ENCODE peak calls at places on chromosomes 3 and 15, in ten cellular contexts. Z, X, T, L, G, P, O, I, R and F are unnamed samples.

GRCh38 chr15:91520848-91521247 is 332.7 kb upstream of the SLCO3A1 start:
- DNase-seq in O (no peak), T (no peak), I (no peak), L (no peak), R (no peak), G (no peak), P (no peak), Z (no peak), X (no peak), F (no peak)

GRCh38 chr3:186930639-186931486 is 537 bp downstream of the ST6GAL1 start:
- DNase-seq in T (no peak), L (peak; percentile 86), X (no peak), Z (peak; percentile 33), P (peak; percentile 62), R (peak; percentile 11), O (peak; percentile 84), G (peak; percentile 39), I (peak; percentile 74), F (peak; percentile 90)

GRCh38 chr3:173913397-173913796 is 515.9 kb downstream of the NLGN1 start:
- DNase-seq in G (no peak), Z (no peak), I (no peak), L (no peak), P (no peak), T (no peak), X (peak; percentile 35), R (no peak), O (peak; percentile 89), F (no peak)

GRCh38 chr3:38173834-38174418 is 8.6 kb downstream of the OXSR1 start:
- DNase-seq in O (no peak), P (no peak), X (no peak), G (no peak), R (no peak), L (no peak), I (no peak), Z (no peak), T (no peak), F (peak; percentile 45)

GRCh38 chr15:75620776-75621536 is 4.6 kb downstream of the SNUPN start:
- DNase-seq in Z (no peak), I (peak; percentile 56), R (no peak), O (no peak), X (no peak), G (peak; percentile 41), P (peak; percentile 68), T (no peak), L (no peak), F (no peak)

GRCh38 chr3:144840866-144841265 is 869.2 kb downstream of the DIPK2A start:
- DNase-seq in G (no peak), R (no peak), T (no peak), Z (no peak), I (no peak), L (no peak), O (no peak), X (no peak), P (peak; percentile 2), F (no peak)

GRCh38 chr15:81789403-81789802 is 256.4 kb downstream of the MEX3B start:
- DNase-seq in L (no peak), R (no peak), Z (no peak), O (no peak), I (no peak), P (no peak), G (no peak), T (no peak), X (no peak), F (no peak)

GRCh38 chr15:84598250-84598649 is 2.6 kb upstream of the ZSCAN2 start:
- DNase-seq in R (no peak), P (no peak), O (no peak), G (no peak), L (peak; percentile 44), I (no peak), Z (no peak), X (peak; percentile 12), T (no peak), F (peak; percentile 80)

GRCh38 chr15:81338422-81339007 is 14.6 kb upstream of the STARD5 start:
- DNase-seq in R (no peak), G (peak; percentile 23), Z (no peak), I (no peak), P (peak; percentile 87), T (no peak), X (no peak), O (no peak), L (no peak), F (no peak)

GRCh38 chr15:68674975-68675374 is 96.2 kb downstream of the CORO2B start:
- DNase-seq in Z (no peak), G (no peak), R (no peak), T (no peak), X (no peak), P (no peak), I (no peak), L (no peak), O (no peak), F (peak; percentile 48)

GRCh38 chr3:47713655-47714054 is 68.0 kb downstream of the SMARCC1 start:
- DNase-seq in R (no peak), I (no peak), T (no peak), L (no peak), Z (no peak), G (no peak), O (no peak), X (no peak), P (no peak), F (no peak)

GRCh38 chr3:42790714-42791229 is 13.5 kb downstream of the HIGD1A start:
- DNase-seq in X (no peak), Z (no peak), R (no peak), P (no peak), I (no peak), T (no peak), G (no peak), O (no peak), L (no peak), F (no peak)

GRCh38 chr3:103532986-103533385 is 1098.2 kb downstream of the ZPLD1 start:
- DNase-seq in O (no peak), X (no peak), R (no peak), L (no peak), Z (no peak), T (no peak), I (no peak), P (no peak), G (no peak), F (no peak)

GRCh38 chr3:127448671-127449070 is 141.9 kb downstream of the TPRA1 start:
- DNase-seq in Z (no peak), G (no peak), I (no peak), P (no peak), T (peak; percentile 2), R (no peak), X (no peak), L (no peak), O (no peak), F (no peak)

GRCh38 chr3:14141602-14142315 is 16.9 kb downstream of the TMEM43 start:
- DNase-seq in O (peak; percentile 21), G (no peak), Z (no peak), R (no peak), I (no peak), X (no peak), P (no peak), T (no peak), L (peak; percentile 19), F (no peak)

GRCh38 chr3:7913283-7913682 is 588.3 kb upstream of the LMCD1 start:
- DNase-seq in G (no peak), I (no peak), L (no peak), O (no peak), R (no peak), T (no peak), Z (no peak), X (no peak), P (no peak), F (no peak)

GRCh38 chr3:177569823-177570657 is 372.8 kb upstream of the TBL1XR1 start:
- DNase-seq in P (no peak), Z (no peak), X (no peak), R (no peak), I (no peak), T (no peak), L (no peak), O (no peak), G (no peak), F (no peak)

GRCh38 chr3:28103871-28104270 is 137.5 kb upstream of the CMC1 start:
- DNase-seq in Z (no peak), L (no peak), G (no peak), O (no peak), T (no peak), X (no peak), I (no peak), R (no peak), P (no peak), F (no peak)

GRCh38 chr15:39213385-39213840 is 367.5 kb upstream of the THBS1 start:
- DNase-seq in P (peak; percentile 96), T (peak; percentile 31), I (peak; percentile 71), X (peak; percentile 13), G (peak; percentile 26), O (peak; percentile 94), Z (no peak), L (no peak), R (peak; percentile 69), F (no peak)

GRCh38 chr15:49380912-49381311 is 42.1 kb upstream of the FGF7 start:
- DNase-seq in R (no peak), P (no peak), O (no peak), L (no peak), G (no peak), T (no peak), I (no peak), X (no peak), Z (no peak), F (no peak)

GRCh38 chr3:105967117-105967516 is 98.3 kb upstream of the CBLB start:
- DNase-seq in R (peak; percentile 72), G (peak; percentile 51), O (no peak), P (peak; percentile 67), X (no peak), Z (no peak), I (no peak), T (no peak), L (no peak), F (no peak)

GRCh38 chr3:187739125-187739560 is 6.1 kb downstream of the BCL6 start:
- DNase-seq in R (no peak), X (no peak), Z (peak; percentile 17), I (no peak), L (no peak), O (no peak), T (no peak), G (no peak), P (no peak), F (no peak)

GRCh38 chr3:66812126-66812525 is 186.0 kb upstream of the KBTBD8 start:
- DNase-seq in T (no peak), I (no peak), P (peak; percentile 33), R (no peak), G (no peak), X (no peak), Z (no peak), O (no peak), L (no peak), F (peak; percentile 23)

GRCh38 chr3:129276385-129276784 is 2.3 kb upstream of the HMCES start:
- DNase-seq in Z (no peak), X (no peak), R (no peak), O (no peak), P (no peak), I (no peak), T (no peak), G (no peak), L (no peak), F (peak; percentile 95)

GRCh38 chr3:124149774-124150173 is 157.8 kb upstream of the ROPN1 start:
- DNase-seq in T (no peak), I (no peak), Z (no peak), P (no peak), O (no peak), R (no peak), G (no peak), L (no peak), X (no peak), F (no peak)

GRCh38 chr3:46561951-46562350 is 4.2 kb downstream of the LRRC2 start:
- DNase-seq in X (no peak), I (no peak), P (no peak), O (no peak), Z (no peak), R (no peak), T (no peak), G (no peak), L (no peak), F (peak; percentile 13)

GRCh38 chr3:31693346-31693745 is 160.6 kb downstream of the STT3B start:
- DNase-seq in T (no peak), R (no peak), L (no peak), O (no peak), X (no peak), P (no peak), G (no peak), I (no peak), Z (no peak), F (no peak)

GRCh38 chr3:134640872-134641470 is 9.9 kb downstream of the KY start:
- DNase-seq in I (no peak), Z (no peak), O (peak; percentile 50), G (peak; percentile 29), T (no peak), R (peak; percentile 51), X (no peak), L (peak; percentile 33), P (no peak), F (peak; percentile 46)